ENCODE peak calls at places on chromosomes 4 and X, in nine cellular contexts. V is pancreas, M is AG04450, A is cardiac muscle cell, W is OCI-LY7, G is neural crest cell, K is fibroblast of the aortic adventitia, X is GM13976, T is transverse colon. S is an unnamed sample.

GRCh38 chrX:106716004-106716403 is 10.5 kb upstream of the RNF128 start:
- DNase-seq in V (no peak), M (no peak), A (peak), W (no peak), G (no peak), K (no peak), X (no peak), T (no peak), S (no peak)

GRCh38 chr4:170736710-170737109 is 647.0 kb upstream of the AADAT start:
- DNase-seq in V (no peak), M (no peak), A (no peak), W (no peak), G (no peak), K (no peak), X (no peak), T (no peak), S (peak)

GRCh38 chr4:77619408-77619807 is 13.8 kb downstream of the CXCL13 start:
- DNase-seq in V (peak), M (no peak), A (peak), W (no peak), G (no peak), K (no peak), X (no peak), T (no peak), S (no peak)

GRCh38 chr4:16627999-16628398 is 270.4 kb downstream of the LDB2 start:
- DNase-seq in V (no peak), M (peak), A (peak), W (no peak), G (no peak), K (peak), X (no peak), T (no peak), S (peak)

GRCh38 chr4:122309988-122310626 is 68.7 kb upstream of the ADAD1 start:
- DNase-seq in V (no peak), M (no peak), A (peak), W (peak), G (no peak), K (peak), X (no peak), T (no peak), S (no peak)

GRCh38 chr4:107718351-107718965 is 1.6 kb downstream of the PAPSS1 start:
- DNase-seq in V (no peak), M (no peak), A (peak), W (peak), G (no peak), K (no peak), X (peak), T (no peak), S (no peak)

GRCh38 chr4:90419124-90419711 is 292.0 kb downstream of the CCSER1 start:
- DNase-seq in V (no peak), M (no peak), A (peak), W (peak), G (no peak), K (peak), X (peak), T (no peak), S (peak)

GRCh38 chr4:7523526-7523925 is 88.8 kb upstream of the PSAPL1 start:
- DNase-seq in V (no peak), M (no peak), A (no peak), W (no peak), G (no peak), K (no peak), X (no peak), T (no peak), S (no peak)

GRCh38 chrX:135974279-135974856 is 580 bp upstream of the MMGT1 start:
- DNase-seq in V (peak), M (peak), A (peak), W (peak), G (peak), K (peak), X (peak), T (peak), S (peak)

GRCh38 chrX:28022371-28022770 is 41.1 kb upstream of the DCAF8L1 start:
- DNase-seq in V (no peak), M (no peak), A (peak), W (no peak), G (no peak), K (no peak), X (no peak), T (no peak), S (no peak)

GRCh38 chr4:52704133-52704532 is 45.0 kb upstream of the USP46 start:
- DNase-seq in V (no peak), M (no peak), A (peak), W (no peak), G (no peak), K (peak), X (no peak), T (no peak), S (no peak)

GRCh38 chr4:77881460-77882295 is 19.0 kb downstream of the MRPL1 start:
- DNase-seq in V (peak), M (peak), A (peak), W (no peak), G (no peak), K (no peak), X (no peak), T (no peak), S (no peak)

GRCh38 chr4:108337923-108338322 is 169.2 kb upstream of the LEF1 start:
- DNase-seq in V (no peak), M (no peak), A (no peak), W (no peak), G (no peak), K (peak), X (no peak), T (no peak), S (no peak)

GRCh38 chr4:75985116-75985515 is 5.6 kb downstream of the SDAD1 start:
- DNase-seq in V (no peak), M (peak), A (peak), W (no peak), G (no peak), K (peak), X (no peak), T (no peak), S (peak)

GRCh38 chr4:142567199-142567598 is 278.9 kb downstream of the INPP4B start:
- DNase-seq in V (no peak), M (no peak), A (no peak), W (no peak), G (no peak), K (no peak), X (no peak), T (peak), S (no peak)

GRCh38 chrX:5648941-5649568 is 579.6 kb downstream of the NLGN4X start:
- DNase-seq in V (no peak), M (no peak), A (no peak), W (no peak), G (no peak), K (no peak), X (no peak), T (no peak), S (no peak)

GRCh38 chr4:168199262-168199957 is 107.1 kb downstream of the ANXA10 start:
- DNase-seq in V (no peak), M (no peak), A (no peak), W (no peak), G (no peak), K (no peak), X (no peak), T (no peak), S (no peak)

GRCh38 chr4:119525005-119525749 is 103.4 kb downstream of the PDE5A start:
- DNase-seq in V (no peak), M (peak), A (peak), W (no peak), G (no peak), K (peak), X (no peak), T (no peak), S (peak)

GRCh38 chr4:127632420-127633403 is at the start of gene INTU:
- DNase-seq in V (peak), M (peak), A (peak), W (no peak), G (peak), K (peak), X (peak), T (peak), S (peak)

GRCh38 chrX:7117587-7117986 is 29.9 kb upstream of the STS start:
- DNase-seq in V (no peak), M (no peak), A (no peak), W (peak), G (no peak), K (no peak), X (peak), T (no peak), S (no peak)

GRCh38 chr4:57146444-57146843 is 36.3 kb upstream of the IGFBP7 start:
- DNase-seq in V (no peak), M (no peak), A (no peak), W (no peak), G (no peak), K (no peak), X (no peak), T (no peak), S (no peak)

GRCh38 chrX:44975666-44976263 is 102.8 kb downstream of the KDM6A start:
- DNase-seq in V (no peak), M (no peak), A (no peak), W (peak), G (no peak), K (peak), X (no peak), T (no peak), S (no peak)

GRCh38 chr4:33959519-33959918 is 2284.8 kb downstream of the ARAP2 start:
- DNase-seq in V (no peak), M (no peak), A (peak), W (no peak), G (no peak), K (no peak), X (no peak), T (no peak), S (peak)

GRCh38 chr4:69071286-69071685 is 25.0 kb upstream of the UGT2B7 start:
- DNase-seq in V (no peak), M (no peak), A (no peak), W (no peak), G (no peak), K (no peak), X (no peak), T (no peak), S (no peak)

GRCh38 chr4:166252487-166253402 is 379.7 kb downstream of the TLL1 start:
- DNase-seq in V (no peak), M (no peak), A (peak), W (peak), G (no peak), K (peak), X (no peak), T (no peak), S (no peak)

GRCh38 chr4:1722551-1723071 is 1.3 kb downstream of the TACC3 start:
- DNase-seq in V (no peak), M (no peak), A (no peak), W (no peak), G (no peak), K (no peak), X (peak), T (no peak), S (no peak)

GRCh38 chr4:85783483-85783882 is 308.5 kb downstream of the ARHGAP24 start:
- DNase-seq in V (no peak), M (no peak), A (peak), W (peak), G (no peak), K (peak), X (no peak), T (no peak), S (no peak)

GRCh38 chr4:54902976-54903375 is 222.4 kb downstream of the KDR start:
- DNase-seq in V (no peak), M (no peak), A (peak), W (no peak), G (no peak), K (no peak), X (no peak), T (no peak), S (no peak)

GRCh38 chr4:37890501-37891220 is at the start of gene TBC1D1:
- DNase-seq in V (peak), M (no peak), A (peak), W (peak), G (no peak), K (no peak), X (peak), T (peak), S (no peak)

GRCh38 chrX:27815209-27815608 is 7.4 kb downstream of the MAGEB10 start:
- DNase-seq in V (no peak), M (peak), A (peak), W (no peak), G (no peak), K (peak), X (no peak), T (no peak), S (peak)

GRCh38 chrX:128436397-128437103 is 384.3 kb upstream of the ACTRT1 start:
- DNase-seq in V (no peak), M (no peak), A (no peak), W (no peak), G (no peak), K (no peak), X (no peak), T (no peak), S (no peak)

DNA sequence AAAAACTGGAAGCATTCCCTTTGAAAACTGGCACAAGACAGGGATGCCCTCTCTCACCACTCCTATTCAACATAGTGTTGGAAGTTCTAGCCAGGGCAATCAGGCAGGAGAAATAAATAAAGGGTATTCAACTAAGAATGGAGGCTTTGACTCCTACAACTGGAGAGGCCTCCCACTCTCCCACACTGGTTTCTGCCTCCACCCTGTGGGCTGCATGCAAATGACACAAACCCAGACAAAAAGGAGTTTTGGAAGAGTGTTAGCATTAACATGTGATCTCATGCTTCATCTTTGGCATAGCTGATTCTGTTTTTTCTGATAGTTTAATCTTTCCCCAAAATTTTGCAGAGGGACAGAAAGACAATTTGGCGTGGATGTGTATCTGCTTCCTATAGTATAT is 80.8 kb upstream of the IQCM start:
- DNase-seq in V (no peak), M (no peak), A (peak), W (no peak), G (no peak), K (peak), X (no peak), T (no peak), S (no peak)
- TF ChIP-seq CTCF in V (no peak), M (peak), A (peak), W (no peak), G (peak), K (peak), X (no peak), T (no peak), S (peak)

DNA sequence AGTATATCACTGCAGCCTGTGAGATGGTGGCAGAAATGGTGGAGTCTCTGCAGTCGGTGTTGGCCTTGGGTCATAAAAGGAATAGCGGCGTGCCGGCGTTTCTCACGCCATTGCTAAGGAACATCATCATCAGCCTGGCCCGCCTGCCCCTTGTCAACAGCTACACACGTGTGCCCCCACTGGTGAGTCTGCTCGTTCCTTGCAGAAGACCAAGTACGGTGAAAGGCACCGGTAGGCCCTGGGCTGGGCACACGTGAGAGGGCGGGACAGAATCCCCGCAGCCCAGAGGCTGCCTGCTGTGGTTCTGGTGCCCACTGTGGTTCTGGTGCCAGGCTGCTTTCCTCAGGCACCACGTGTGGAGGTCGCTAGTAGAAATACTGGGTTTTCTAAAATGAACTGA is 31.2 kb upstream of the MSANTD1 start:
- DNase-seq in V (no peak), M (no peak), A (no peak), W (no peak), G (no peak), K (no peak), X (no peak), T (no peak), S (no peak)
- TF ChIP-seq CTCF in V (no peak), M (no peak), A (no peak), W (no peak), G (no peak), K (no peak), X (no peak), T (no peak), S (no peak)

DNA sequence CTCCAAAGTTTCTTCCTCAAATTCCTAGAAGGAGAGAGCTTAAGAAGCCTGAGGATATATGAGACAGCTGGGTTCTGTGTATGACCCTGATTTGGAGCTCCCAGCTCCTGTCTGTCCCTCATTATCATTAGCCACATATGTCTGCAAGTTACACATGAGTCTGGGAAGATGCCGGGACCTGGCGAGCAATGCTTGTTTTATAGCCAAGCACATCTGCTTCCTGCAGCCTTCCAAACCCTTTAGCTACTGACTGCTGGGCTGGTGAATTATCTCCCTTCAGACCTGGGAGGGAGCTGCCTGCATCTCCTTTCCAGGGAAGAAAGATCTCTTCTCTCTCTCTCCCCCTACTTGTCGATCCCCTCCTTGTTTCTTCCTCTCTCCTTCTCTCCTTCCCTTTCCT is 556.7 kb upstream of the BOD1L1 start:
- DNase-seq in V (no peak), M (no peak), A (peak), W (no peak), G (no peak), K (peak), X (no peak), T (no peak), S (no peak)
- TF ChIP-seq CTCF in V (no peak), M (no peak), A (no peak), W (no peak), G (no peak), K (no peak), X (no peak), T (no peak), S (no peak)

GRCh38 chr4:185015108-185015507 is 3.2 kb upstream of the HELT start:
- DNase-seq in V (no peak), M (no peak), A (peak), W (no peak), G (no peak), K (peak), X (no peak), T (no peak), S (no peak)
- TF ChIP-seq CTCF in V (no peak), M (no peak), A (peak), W (peak), G (no peak), K (peak), X (no peak), T (no peak), S (no peak)

DNA sequence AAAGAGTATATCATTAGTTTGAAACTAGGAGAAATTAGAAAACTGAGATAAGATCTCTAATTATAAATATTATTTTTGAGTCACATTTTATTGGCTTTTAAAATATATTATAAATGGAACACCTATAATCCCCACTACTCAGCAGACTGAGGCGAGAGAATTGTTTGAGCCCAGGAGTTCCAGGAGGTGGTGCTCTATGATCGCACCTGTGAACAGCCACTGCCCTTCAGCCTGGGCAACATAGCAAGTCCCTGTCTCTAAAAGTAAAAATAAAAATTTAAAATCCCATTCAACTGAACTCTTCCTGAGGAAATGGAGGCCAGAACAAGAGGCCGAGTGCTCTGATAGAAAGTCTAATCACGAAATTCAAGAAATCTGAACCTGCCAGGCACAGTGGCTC is 6.3 kb upstream of the C4orf36 start:
- DNase-seq in V (no peak), M (no peak), A (no peak), W (peak), G (no peak), K (no peak), X (no peak), T (no peak), S (no peak)
- TF ChIP-seq CTCF in V (no peak), M (peak), A (peak), W (peak), G (peak), K (no peak), X (peak), T (no peak), S (peak)

GRCh38 chr4:24042094-24042493 is 152.2 kb upstream of the PPARGC1A start:
- DNase-seq in V (no peak), M (peak), A (peak), W (no peak), G (no peak), K (peak), X (no peak), T (no peak), S (peak)

DNA sequence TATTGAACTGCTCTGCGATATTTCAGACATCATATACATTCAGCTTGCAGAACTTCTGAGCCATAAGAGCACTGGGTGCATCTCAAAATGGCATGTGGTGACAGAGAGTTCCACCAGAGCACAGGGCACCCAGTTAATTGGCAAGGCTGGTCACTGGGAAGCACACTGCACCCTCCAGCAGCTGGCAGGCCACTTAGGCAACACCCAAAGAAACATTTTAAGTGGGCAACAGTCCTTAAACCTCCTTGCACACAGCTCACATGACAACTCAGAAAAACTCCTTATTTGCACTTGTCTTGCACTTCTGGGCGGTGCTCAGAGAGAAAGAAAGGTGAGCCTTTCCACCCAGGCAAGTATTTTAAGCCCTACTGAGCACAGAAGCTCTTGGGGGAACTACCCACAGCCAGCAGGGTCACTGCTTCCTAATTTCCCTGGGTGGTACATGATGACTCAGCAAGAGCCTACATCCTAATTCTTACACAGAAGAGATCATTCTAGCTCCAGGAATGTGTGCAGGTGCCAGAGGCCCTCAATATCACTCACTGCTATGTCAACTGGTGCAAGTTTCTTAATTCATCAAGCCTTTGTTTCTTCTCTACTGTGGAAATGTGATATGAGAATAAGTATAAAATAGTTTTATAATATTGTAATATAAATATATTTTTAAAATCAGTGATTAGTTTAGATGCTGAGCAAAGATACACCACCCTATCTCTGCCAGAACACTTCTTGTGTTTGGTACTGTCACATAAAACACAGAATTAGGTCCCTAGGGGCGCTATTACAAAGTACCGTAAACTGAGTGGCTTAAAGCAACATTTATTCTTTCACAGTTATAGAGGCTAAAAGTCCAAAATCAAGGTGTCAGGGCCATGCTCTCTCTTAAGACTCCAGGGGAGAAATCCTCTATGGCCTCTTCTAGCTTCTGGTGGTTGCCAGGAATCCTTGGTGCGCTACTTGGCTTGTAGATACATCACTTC is 155.1 kb upstream of the PPARGC1A start:
- DNase-seq in V (no peak), M (no peak), A (no peak), W (no peak), G (no peak), K (no peak), X (no peak), T (no peak), S (no peak)
- TF ChIP-seq CTCF in V (no peak), M (no peak), A (no peak), W (peak), G (no peak), K (no peak), X (no peak), T (no peak), S (no peak)

S was measured in astrocyte of the cerebellum.